ENCODE peak calls at places on chromosomes 5 and 9, in eight cellular contexts. F, R, X, W, O, U, S and Q are unnamed samples.

GRCh38 chr5:1974081-1974480 is 91.4 kb upstream of the IRX4 start:
- DNase-seq in F (no peak), R (no peak), X (no peak), W (no peak), O (no peak), U (no peak), S (no peak), Q (no peak)

GRCh38 chr9:127723450-127723849 is 7.6 kb downstream of the TTC16 start:
- DNase-seq in F (no peak), R (no peak), X (no peak), W (no peak), O (no peak), U (peak; percentile 27), S (no peak), Q (no peak)

GRCh38 chr5:135631356-135631755 is 52.6 kb upstream of the CXCL14 start:
- DNase-seq in F (no peak), R (no peak), X (no peak), W (no peak), O (no peak), U (no peak), S (no peak), Q (no peak)

GRCh38 chr9:2261421-2262103 is 246.4 kb downstream of the SMARCA2 start:
- DNase-seq in F (peak; percentile 24), R (no peak), X (no peak), W (no peak), O (no peak), U (no peak), S (no peak), Q (no peak)

GRCh38 chr9:87567566-87567965 is 69.9 kb downstream of the DAPK1 start:
- DNase-seq in F (no peak), R (no peak), X (peak; percentile 21), W (no peak), O (no peak), U (no peak), S (no peak), Q (peak; percentile 15)

GRCh38 chr9:78213696-78214095 is 22.2 kb upstream of the CEP78 start:
- DNase-seq in F (no peak), R (peak; percentile 47), X (no peak), W (peak; percentile 57), O (no peak), U (no peak), S (peak; percentile 34), Q (peak; percentile 45)

GRCh38 chr5:134873494-134873893 is 677 bp upstream of the TXNDC15 start:
- DNase-seq in F (no peak), R (no peak), X (peak; percentile 32), W (peak; percentile 59), O (no peak), U (no peak), S (no peak), Q (peak; percentile 38)

GRCh38 chr9:91346644-91347043 is 15.1 kb downstream of the AUH start:
- DNase-seq in F (no peak), R (no peak), X (no peak), W (no peak), O (no peak), U (no peak), S (no peak), Q (peak; percentile 7)

GRCh38 chr5:145465487-145466263 is 369.5 kb downstream of the PRELID2 start:
- DNase-seq in F (no peak), R (peak; percentile 13), X (no peak), W (no peak), O (no peak), U (no peak), S (no peak), Q (no peak)

GRCh38 chr5:171158581-171158980 is 150.5 kb upstream of the TLX3 start:
- DNase-seq in F (no peak), R (no peak), X (no peak), W (no peak), O (no peak), U (no peak), S (no peak), Q (no peak)

GRCh38 chr9:129910628-129911567 is 75.6 kb downstream of the USP20 start:
- DNase-seq in F (peak; percentile 95), R (peak; percentile 78), X (no peak), W (no peak), O (no peak), U (no peak), S (no peak), Q (no peak)

GRCh38 chr9:6149315-6149714 is 66.3 kb upstream of the IL33 start:
- DNase-seq in F (no peak), R (no peak), X (no peak), W (no peak), O (no peak), U (no peak), S (no peak), Q (no peak)

GRCh38 chr5:126543660-126544059 is 51.4 kb downstream of the ALDH7A1 start:
- DNase-seq in F (no peak), R (peak; percentile 67), X (no peak), W (no peak), O (no peak), U (no peak), S (no peak), Q (no peak)

GRCh38 chr5:112534067-112534466 is 115.0 kb upstream of the EPB41L4A start:
- DNase-seq in F (no peak), R (no peak), X (no peak), W (no peak), O (no peak), U (no peak), S (no peak), Q (no peak)

GRCh38 chr5:371811-372555 is 50.5 kb downstream of the AHRR start:
- DNase-seq in F (no peak), R (no peak), X (no peak), W (no peak), O (no peak), U (peak; percentile 23), S (no peak), Q (no peak)

GRCh38 chr5:173909205-173909604 is 21.1 kb downstream of the CPEB4 start:
- DNase-seq in F (no peak), R (no peak), X (no peak), W (peak; percentile 57), O (no peak), U (no peak), S (no peak), Q (no peak)

GRCh38 chr9:7121055-7121454 is 363.3 kb downstream of the KDM4C start:
- DNase-seq in F (no peak), R (no peak), X (no peak), W (no peak), O (no peak), U (no peak), S (no peak), Q (no peak)

GRCh38 chr5:6763191-6763590 is 50.0 kb downstream of the TENT4A start:
- DNase-seq in F (no peak), R (no peak), X (no peak), W (no peak), O (no peak), U (no peak), S (no peak), Q (no peak)

GRCh38 chr5:144194148-144194547 is 23.5 kb downstream of the KCTD16 start:
- DNase-seq in F (no peak), R (no peak), X (peak; percentile 33), W (no peak), O (no peak), U (no peak), S (no peak), Q (no peak)

GRCh38 chr9:698276-698675 is 143.2 kb upstream of the DMRT1 start:
- DNase-seq in F (no peak), R (no peak), X (no peak), W (no peak), O (no peak), U (no peak), S (no peak), Q (no peak)

GRCh38 chr9:696332-697090 is 145.0 kb upstream of the DMRT1 start:
- DNase-seq in F (no peak), R (peak; percentile 63), X (peak; percentile 47), W (no peak), O (no peak), U (no peak), S (no peak), Q (no peak)

GRCh38 chr9:700365-701282 is 140.9 kb upstream of the DMRT1 start:
- DNase-seq in F (no peak), R (no peak), X (no peak), W (no peak), O (no peak), U (no peak), S (no peak), Q (no peak)

GRCh38 chr9:698937-699336 is 142.6 kb upstream of the DMRT1 start:
- DNase-seq in F (no peak), R (no peak), X (no peak), W (no peak), O (no peak), U (no peak), S (no peak), Q (no peak)

GRCh38 chr9:699396-699795 is 142.1 kb upstream of the DMRT1 start:
- DNase-seq in F (no peak), R (no peak), X (no peak), W (no peak), O (no peak), U (no peak), S (no peak), Q (no peak)
- H3K4me1 ChIP-seq in F (peaks cover 4% of the 10 kb centered on the region), R (peaks cover 33% of the 10 kb centered on the region), X (no peaks in the 10 kb centered on the region), W (no peaks in the 10 kb centered on the region), O (no peaks in the 10 kb centered on the region), U (peaks cover 70% of the 10 kb centered on the region), S (no peaks in the 10 kb centered on the region), Q (peaks cover 13% of the 10 kb centered on the region)

GRCh38 chr5:14572384-14572783 is 9.2 kb upstream of the OTULINL start:
- DNase-seq in F (no peak), R (no peak), X (no peak), W (no peak), O (no peak), U (no peak), S (no peak), Q (no peak)
- H3K4me1 ChIP-seq in F (no peaks in the 10 kb centered on the region), R (peaks cover 6% of the 10 kb centered on the region), X (no peaks in the 10 kb centered on the region), W (no peaks in the 10 kb centered on the region), O (no peaks in the 10 kb centered on the region), U (no peaks in the 10 kb centered on the region), S (no peaks in the 10 kb centered on the region), Q (peaks cover 3% of the 10 kb centered on the region)

DNA sequence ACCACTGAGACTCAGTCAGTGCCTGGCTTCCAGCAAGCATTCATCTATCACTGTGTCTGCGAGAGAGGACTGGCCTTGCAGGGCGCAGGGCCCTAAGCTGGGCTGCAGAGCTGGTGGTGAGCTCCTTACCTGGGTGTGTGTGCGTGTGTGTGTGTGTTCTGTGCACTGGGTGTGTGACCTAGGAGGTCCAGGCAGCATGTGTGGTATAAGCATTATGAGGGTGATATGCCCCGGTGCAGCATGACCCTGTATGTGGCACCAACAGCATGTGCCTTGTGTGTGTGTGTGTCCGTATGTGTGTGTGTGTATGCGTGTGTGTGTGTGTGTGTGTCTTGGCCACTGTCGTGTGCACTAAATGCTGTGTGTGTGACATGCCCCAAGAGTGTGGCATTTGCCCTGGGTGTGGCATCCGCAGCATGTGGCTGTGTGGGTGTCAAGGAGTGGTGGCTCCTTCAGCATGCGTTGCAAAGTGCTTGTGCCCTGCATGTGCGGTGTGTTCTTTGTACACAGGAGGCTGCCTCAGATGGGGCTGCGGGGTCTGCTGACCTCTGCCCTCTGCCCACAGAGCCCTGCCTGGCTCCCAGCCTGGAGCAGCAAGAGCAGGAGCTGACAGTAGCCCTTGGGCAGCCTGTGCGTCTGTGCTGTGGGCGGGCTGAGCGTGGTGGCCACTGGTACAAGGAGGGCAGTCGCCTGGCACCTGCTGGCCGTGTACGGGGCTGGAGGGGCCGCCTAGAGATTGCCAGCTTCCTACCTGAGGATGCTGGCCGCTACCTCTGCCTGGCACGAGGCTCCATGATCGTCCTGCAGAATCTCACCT is 3.3 kb downstream of the FGFR4 start:
- DNase-seq in F (no peak), R (no peak), X (no peak), W (no peak), O (no peak), U (no peak), S (no peak), Q (no peak)
- H3K4me1 ChIP-seq in F (peaks cover 6% of the 10 kb centered on the region), R (peaks cover 27% of the 10 kb centered on the region), X (peaks cover 6% of the 10 kb centered on the region), W (peaks cover 23% of the 10 kb centered on the region), O (peaks cover 10% of the 10 kb centered on the region), U (peaks cover 51% of the 10 kb centered on the region), S (peaks cover 4% of the 10 kb centered on the region), Q (peaks cover 17% of the 10 kb centered on the region)

GRCh38 chr5:142819292-142819691 is 49.1 kb downstream of the ARHGAP26 start:
- DNase-seq in F (no peak), R (no peak), X (no peak), W (no peak), O (no peak), U (no peak), S (no peak), Q (no peak)
- H3K4me1 ChIP-seq in F (peaks cover 85% of the 10 kb centered on the region), R (peaks cover 37% of the 10 kb centered on the region), X (no peaks in the 10 kb centered on the region), W (no peaks in the 10 kb centered on the region), O (no peaks in the 10 kb centered on the region), U (peaks cover 69% of the 10 kb centered on the region), S (peaks cover 13% of the 10 kb centered on the region), Q (peaks cover 24% of the 10 kb centered on the region)